ENCODE peak calls at places on chromosomes 13 and 19, in eight cellular contexts. One of them, this sample, is unnamed.

GRCh38 chr13:95833713-95834112 is 156.8 kb downstream of the DNAJC3 start:
- DNase-seq in PC-9: no peak
- DNase-seq in fibroblast of lung: peak; percentile 29
- DNase-seq in epithelial cell of esophagus: peak; percentile 49
- DNase-seq in vagina: no peak
- DNase-seq in uterus: no peak
- DNase-seq in fibroblast of the aortic adventitia: peak; percentile 25
- DNase-seq in GM23338: no peak
- DNase-seq in this sample: no peak

GRCh38 chr19:35027009-35027408 is 3.3 kb upstream of the SCN1B start:
- DNase-seq in PC-9: no peak
- DNase-seq in fibroblast of lung: no peak
- DNase-seq in epithelial cell of esophagus: no peak
- DNase-seq in vagina: no peak
- DNase-seq in uterus: no peak
- DNase-seq in fibroblast of the aortic adventitia: no peak
- DNase-seq in GM23338: no peak
- DNase-seq in this sample: no peak

GRCh38 chr19:40507892-40508291 is 41.1 kb downstream of the SPTBN4 start:
- DNase-seq in PC-9: no peak
- DNase-seq in fibroblast of lung: no peak
- DNase-seq in epithelial cell of esophagus: no peak
- DNase-seq in vagina: no peak
- DNase-seq in uterus: no peak
- DNase-seq in fibroblast of the aortic adventitia: no peak
- DNase-seq in GM23338: peak; percentile 37
- DNase-seq in this sample: no peak

GRCh38 chr13:102326381-102327118 is 75.3 kb downstream of the FGF14 start:
- DNase-seq in PC-9: no peak
- DNase-seq in fibroblast of lung: no peak
- DNase-seq in epithelial cell of esophagus: no peak
- DNase-seq in vagina: no peak
- DNase-seq in uterus: no peak
- DNase-seq in fibroblast of the aortic adventitia: no peak
- DNase-seq in GM23338: no peak
- DNase-seq in this sample: no peak

GRCh38 chr19:51971624-51972023 is 15.0 kb downstream of the ZNF350 start:
- DNase-seq in PC-9: peak; percentile 7
- DNase-seq in fibroblast of lung: peak; percentile 28
- DNase-seq in epithelial cell of esophagus: no peak
- DNase-seq in vagina: no peak
- DNase-seq in uterus: no peak
- DNase-seq in fibroblast of the aortic adventitia: peak; percentile 22
- DNase-seq in GM23338: peak; percentile 22
- DNase-seq in this sample: no peak

GRCh38 chr13:73715910-73716257 is 418.3 kb downstream of the KLF12 start:
- DNase-seq in PC-9: no peak
- DNase-seq in fibroblast of lung: peak; percentile 36
- DNase-seq in epithelial cell of esophagus: peak; percentile 78
- DNase-seq in vagina: no peak
- DNase-seq in uterus: no peak
- DNase-seq in fibroblast of the aortic adventitia: no peak
- DNase-seq in GM23338: no peak
- DNase-seq in this sample: no peak

GRCh38 chr13:94956407-94957110 is 244.2 kb upstream of the SOX21 start:
- DNase-seq in PC-9: no peak
- DNase-seq in fibroblast of lung: peak; percentile 41
- DNase-seq in epithelial cell of esophagus: no peak
- DNase-seq in vagina: no peak
- DNase-seq in uterus: no peak
- DNase-seq in fibroblast of the aortic adventitia: peak; percentile 57
- DNase-seq in GM23338: no peak
- DNase-seq in this sample: no peak

GRCh38 chr13:85520445-85520844 is 278.8 kb downstream of the SLITRK6 start:
- DNase-seq in PC-9: no peak
- DNase-seq in fibroblast of lung: peak; percentile 40
- DNase-seq in epithelial cell of esophagus: peak; percentile 34
- DNase-seq in vagina: no peak
- DNase-seq in uterus: no peak
- DNase-seq in fibroblast of the aortic adventitia: peak; percentile 70
- DNase-seq in GM23338: no peak
- DNase-seq in this sample: no peak

GRCh38 chr13:27101289-27101688 is 70.3 kb downstream of the USP12 start:
- DNase-seq in PC-9: no peak
- DNase-seq in fibroblast of lung: no peak
- DNase-seq in epithelial cell of esophagus: no peak
- DNase-seq in vagina: no peak
- DNase-seq in uterus: no peak
- DNase-seq in fibroblast of the aortic adventitia: no peak
- DNase-seq in GM23338: no peak
- DNase-seq in this sample: no peak

GRCh38 chr13:106373989-106374572 is 161.4 kb downstream of the EFNB2 start:
- DNase-seq in PC-9: no peak
- DNase-seq in fibroblast of lung: peak; percentile 78
- DNase-seq in epithelial cell of esophagus: peak; percentile 30
- DNase-seq in vagina: no peak
- DNase-seq in uterus: peak; percentile 31
- DNase-seq in fibroblast of the aortic adventitia: peak; percentile 80
- DNase-seq in GM23338: no peak
- DNase-seq in this sample: no peak

GRCh38 chr19:52735734-52736133 is 890 bp upstream of the ZNF611 start:
- DNase-seq in PC-9: peak; percentile 24
- DNase-seq in fibroblast of lung: peak; percentile 72
- DNase-seq in epithelial cell of esophagus: no peak
- DNase-seq in vagina: no peak
- DNase-seq in uterus: peak; percentile 75
- DNase-seq in fibroblast of the aortic adventitia: peak; percentile 14
- DNase-seq in GM23338: peak; percentile 97
- DNase-seq in this sample: no peak

GRCh38 chr19:1189419-1189818 is 15.4 kb upstream of the SBNO2 start:
- DNase-seq in PC-9: peak; percentile 50
- DNase-seq in fibroblast of lung: peak; percentile 71
- DNase-seq in epithelial cell of esophagus: peak; percentile 67
- DNase-seq in vagina: no peak
- DNase-seq in uterus: no peak
- DNase-seq in fibroblast of the aortic adventitia: no peak
- DNase-seq in GM23338: no peak
- DNase-seq in this sample: no peak

GRCh38 chr19:34309368-34310138 is 55.2 kb downstream of the GARRE1 start:
- DNase-seq in PC-9: no peak
- DNase-seq in fibroblast of lung: no peak
- DNase-seq in epithelial cell of esophagus: no peak
- DNase-seq in vagina: no peak
- DNase-seq in uterus: no peak
- DNase-seq in fibroblast of the aortic adventitia: no peak
- DNase-seq in GM23338: no peak
- DNase-seq in this sample: no peak

GRCh38 chr13:33340631-33341030 is 55.1 kb upstream of the STARD13 start:
- DNase-seq in PC-9: no peak
- DNase-seq in fibroblast of lung: no peak
- DNase-seq in epithelial cell of esophagus: peak; percentile 37
- DNase-seq in vagina: no peak
- DNase-seq in uterus: no peak
- DNase-seq in fibroblast of the aortic adventitia: peak; percentile 53
- DNase-seq in GM23338: no peak
- DNase-seq in this sample: no peak

GRCh38 chr19:16366433-16367268 is 42.0 kb downstream of the KLF2 start:
- DNase-seq in PC-9: no peak
- DNase-seq in fibroblast of lung: no peak
- DNase-seq in epithelial cell of esophagus: no peak
- DNase-seq in vagina: no peak
- DNase-seq in uterus: no peak
- DNase-seq in fibroblast of the aortic adventitia: no peak
- DNase-seq in GM23338: peak; percentile 53
- DNase-seq in this sample: no peak

GRCh38 chr19:51346742-51347141 is 4.8 kb upstream of the VSIG10L start:
- DNase-seq in PC-9: no peak
- DNase-seq in fibroblast of lung: no peak
- DNase-seq in epithelial cell of esophagus: no peak
- DNase-seq in vagina: no peak
- DNase-seq in uterus: no peak
- DNase-seq in fibroblast of the aortic adventitia: no peak
- DNase-seq in GM23338: no peak
- DNase-seq in this sample: no peak

GRCh38 chr19:44814517-44814916 is 5.6 kb downstream of the BCAM start:
- DNase-seq in PC-9: no peak
- DNase-seq in fibroblast of lung: no peak
- DNase-seq in epithelial cell of esophagus: no peak
- DNase-seq in vagina: no peak
- DNase-seq in uterus: no peak
- DNase-seq in fibroblast of the aortic adventitia: no peak
- DNase-seq in GM23338: no peak
- DNase-seq in this sample: no peak

GRCh38 chr19:6453951-6454565 is 5.5 kb downstream of the SLC25A23 start:
- DNase-seq in PC-9: no peak
- DNase-seq in fibroblast of lung: no peak
- DNase-seq in epithelial cell of esophagus: no peak
- DNase-seq in vagina: no peak
- DNase-seq in uterus: no peak
- DNase-seq in fibroblast of the aortic adventitia: no peak
- DNase-seq in GM23338: no peak
- DNase-seq in this sample: no peak

GRCh38 chr13:99307648-99308339 is 595 bp upstream of the GPR183 start:
- DNase-seq in PC-9: no peak
- DNase-seq in fibroblast of lung: peak; percentile 90
- DNase-seq in epithelial cell of esophagus: peak; percentile 91
- DNase-seq in vagina: no peak
- DNase-seq in uterus: no peak
- DNase-seq in fibroblast of the aortic adventitia: peak; percentile 61
- DNase-seq in GM23338: no peak
- DNase-seq in this sample: no peak

GRCh38 chr19:17183271-17183757 is 31.8 kb upstream of the USE1 start:
- DNase-seq in PC-9: no peak
- DNase-seq in fibroblast of lung: no peak
- DNase-seq in epithelial cell of esophagus: no peak
- DNase-seq in vagina: no peak
- DNase-seq in uterus: no peak
- DNase-seq in fibroblast of the aortic adventitia: no peak
- DNase-seq in GM23338: peak; percentile 26
- DNase-seq in this sample: no peak

GRCh38 chr19:6274756-6275155 is 5.0 kb downstream of the MLLT1 start:
- DNase-seq in PC-9: no peak
- DNase-seq in fibroblast of lung: no peak
- DNase-seq in epithelial cell of esophagus: no peak
- DNase-seq in vagina: no peak
- DNase-seq in uterus: peak; percentile 29
- DNase-seq in fibroblast of the aortic adventitia: no peak
- DNase-seq in GM23338: no peak
- DNase-seq in this sample: no peak

GRCh38 chr13:22483276-22483675 is 697.5 kb upstream of the SGCG start:
- DNase-seq in PC-9: no peak
- DNase-seq in fibroblast of lung: no peak
- DNase-seq in epithelial cell of esophagus: no peak
- DNase-seq in vagina: no peak
- DNase-seq in uterus: no peak
- DNase-seq in fibroblast of the aortic adventitia: no peak
- DNase-seq in GM23338: no peak
- DNase-seq in this sample: no peak

GRCh38 chr13:23750383-23751121 is 138.6 kb downstream of the MIPEP start:
- DNase-seq in PC-9: no peak
- DNase-seq in fibroblast of lung: peak; percentile 58
- DNase-seq in epithelial cell of esophagus: peak; percentile 60
- DNase-seq in vagina: no peak
- DNase-seq in uterus: no peak
- DNase-seq in fibroblast of the aortic adventitia: no peak
- DNase-seq in GM23338: no peak
- DNase-seq in this sample: no peak

GRCh38 chr13:51832471-51833152 is 12.4 kb downstream of the TMEM272 start:
- DNase-seq in PC-9: peak; percentile 7
- DNase-seq in fibroblast of lung: peak; percentile 8
- DNase-seq in epithelial cell of esophagus: peak; percentile 41
- DNase-seq in vagina: no peak
- DNase-seq in uterus: no peak
- DNase-seq in fibroblast of the aortic adventitia: peak; percentile 52
- DNase-seq in GM23338: peak; percentile 43
- DNase-seq in this sample: no peak

GRCh38 chr13:71240906-71241305 is 626.1 kb downstream of the DACH1 start:
- DNase-seq in PC-9: no peak
- DNase-seq in fibroblast of lung: peak; percentile 19
- DNase-seq in epithelial cell of esophagus: peak; percentile 12
- DNase-seq in vagina: no peak
- DNase-seq in uterus: no peak
- DNase-seq in fibroblast of the aortic adventitia: no peak
- DNase-seq in GM23338: peak; percentile 12
- DNase-seq in this sample: no peak
- TF ChIP-seq CTCF in PC-9: no peak
- TF ChIP-seq CTCF in fibroblast of lung: peak; percentile 36
- TF ChIP-seq CTCF in epithelial cell of esophagus: peak; percentile 54
- TF ChIP-seq CTCF in vagina: no peak
- TF ChIP-seq CTCF in uterus: no peak
- TF ChIP-seq CTCF in fibroblast of the aortic adventitia: no peak
- TF ChIP-seq CTCF in GM23338: peak; percentile 48
- TF ChIP-seq CTCF in this sample: no peak

GRCh38 chr19:21569497-21569870 is 64.1 kb downstream of the ZNF429 start:
- DNase-seq in PC-9: peak; percentile 8
- DNase-seq in fibroblast of lung: peak; percentile 60
- DNase-seq in epithelial cell of esophagus: peak; percentile 6
- DNase-seq in vagina: no peak
- DNase-seq in uterus: no peak
- DNase-seq in fibroblast of the aortic adventitia: no peak
- DNase-seq in GM23338: no peak
- DNase-seq in this sample: no peak
- H3K4me3 ChIP-seq in PC-9: peak overlapping the region; percentile 55
- H3K4me3 ChIP-seq in fibroblast of lung: peak overlapping the region; percentile 44
- H3K4me3 ChIP-seq in epithelial cell of esophagus: no peak overlapping the region
- H3K4me3 ChIP-seq in vagina: peak overlapping the region; percentile 25
- H3K4me3 ChIP-seq in uterus: no peak overlapping the region
- H3K4me3 ChIP-seq in fibroblast of the aortic adventitia: no peak overlapping the region
- H3K4me3 ChIP-seq in GM23338: no peak overlapping the region
- H3K4me3 ChIP-seq in this sample: no peak overlapping the region

GRCh38 chr13:43492745-43493144 is 294.0 kb downstream of the ENOX1 start:
- DNase-seq in PC-9: no peak
- DNase-seq in fibroblast of lung: no peak
- DNase-seq in epithelial cell of esophagus: no peak
- DNase-seq in vagina: no peak
- DNase-seq in uterus: no peak
- DNase-seq in fibroblast of the aortic adventitia: no peak
- DNase-seq in GM23338: no peak
- DNase-seq in this sample: no peak
- TF ChIP-seq CTCF in PC-9: no peak
- TF ChIP-seq CTCF in fibroblast of lung: no peak
- TF ChIP-seq CTCF in epithelial cell of esophagus: no peak
- TF ChIP-seq CTCF in vagina: no peak
- TF ChIP-seq CTCF in uterus: no peak
- TF ChIP-seq CTCF in fibroblast of the aortic adventitia: no peak
- TF ChIP-seq CTCF in GM23338: no peak
- TF ChIP-seq CTCF in this sample: no peak

GRCh38 chr19:46603752-46604241 is 2.7 kb downstream of the CALM3 start:
- DNase-seq in PC-9: no peak
- DNase-seq in fibroblast of lung: no peak
- DNase-seq in epithelial cell of esophagus: no peak
- DNase-seq in vagina: no peak
- DNase-seq in uterus: no peak
- DNase-seq in fibroblast of the aortic adventitia: no peak
- DNase-seq in GM23338: no peak
- DNase-seq in this sample: no peak
- H3K4me3 ChIP-seq in PC-9: no peak overlapping the region
- H3K4me3 ChIP-seq in fibroblast of lung: peak overlapping the region; percentile 98
- H3K4me3 ChIP-seq in epithelial cell of esophagus: no peak overlapping the region
- H3K4me3 ChIP-seq in vagina: peak overlapping the region; percentile 99
- H3K4me3 ChIP-seq in uterus: no peak overlapping the region
- H3K4me3 ChIP-seq in fibroblast of the aortic adventitia: peak overlapping the region; percentile 94
- H3K4me3 ChIP-seq in GM23338: no peak overlapping the region
- H3K4me3 ChIP-seq in this sample: peak overlapping the region; percentile 100

This sample was measured in HFF-Myc.